ENCODE peak calls at places on chromosomes 3 and 15, in five cellular contexts. L, B, R, Z and I are unnamed samples.

GRCh38 chr3:194051554-194052175 is 84.3 kb upstream of the HES1 start:
- DNase-seq in L (no peak), B (no peak), R (no peak), Z (no peak), I (no peak)

GRCh38 chr15:42672444-42672843 is 64.5 kb downstream of the CDAN1 start:
- DNase-seq in L (no peak), B (no peak), R (no peak), Z (no peak), I (no peak)

GRCh38 chr3:141255864-141256263 is 24.2 kb downstream of the PXYLP1 start:
- DNase-seq in L (peak; percentile 42), B (no peak), R (no peak), Z (no peak), I (no peak)

GRCh38 chr3:141740349-141740748 is 2.3 kb downstream of the RNF7 start:
- DNase-seq in L (no peak), B (no peak), R (no peak), Z (no peak), I (no peak)

GRCh38 chr15:66256692-66257091 is 3.1 kb upstream of the MEGF11 start:
- DNase-seq in L (no peak), B (no peak), R (no peak), Z (no peak), I (no peak)

GRCh38 chr3:137616019-137616418 is 148.1 kb upstream of the SOX14 start:
- DNase-seq in L (no peak), B (no peak), R (no peak), Z (no peak), I (no peak)

GRCh38 chr15:40398413-40398873 is 7.2 kb upstream of the IVD start:
- DNase-seq in L (no peak), B (no peak), R (no peak), Z (no peak), I (no peak)

GRCh38 chr3:19888428-19889152 is 45.4 kb downstream of the EFHB start:
- DNase-seq in L (no peak), B (no peak), R (no peak), Z (no peak), I (no peak)

GRCh38 chr3:126014252-126014651 is 45.3 kb downstream of the ROPN1B start:
- DNase-seq in L (no peak), B (no peak), R (no peak), Z (no peak), I (no peak)

GRCh38 chr3:29381595-29381994 is 100.7 kb downstream of the RBMS3 start:
- DNase-seq in L (no peak), B (no peak), R (no peak), Z (no peak), I (no peak)

GRCh38 chr3:65836047-65836446 is 202.7 kb downstream of the MAGI1 start:
- DNase-seq in L (no peak), B (no peak), R (no peak), Z (no peak), I (no peak)

GRCh38 chr15:90929709-90930019 is 2.7 kb downstream of the HDDC3 start:
- DNase-seq in L (no peak), B (no peak), R (no peak), Z (no peak), I (no peak)

GRCh38 chr3:63911395-63911900 is 735 bp downstream of the SCAANT1 start:
- DNase-seq in L (no peak), B (no peak), R (no peak), Z (no peak), I (no peak)

GRCh38 chr3:120160050-120160449 is 65.8 kb upstream of the GSK3B start:
- DNase-seq in L (peak; percentile 61), B (no peak), R (peak; percentile 73), Z (peak; percentile 94), I (peak; percentile 45)

GRCh38 chr15:68149059-68149458 is 56.1 kb downstream of the CALML4 start:
- DNase-seq in L (no peak), B (no peak), R (no peak), Z (no peak), I (no peak)

GRCh38 chr15:99438222-99438592 is 127.6 kb upstream of the MEF2A start:
- DNase-seq in L (no peak), B (no peak), R (no peak), Z (no peak), I (no peak)

GRCh38 chr3:101020616-101021015 is 27.4 kb upstream of the ABI3BP start:
- DNase-seq in L (no peak), B (no peak), R (no peak), Z (no peak), I (no peak)

GRCh38 chr15:31974855-31975421 is 55.4 kb upstream of the CHRNA7 start:
- DNase-seq in L (peak; percentile 34), B (no peak), R (no peak), Z (no peak), I (peak; percentile 68)

GRCh38 chr3:100880845-100881244 is 112.4 kb downstream of the ABI3BP start:
- DNase-seq in L (no peak), B (no peak), R (no peak), Z (no peak), I (no peak)

GRCh38 chr3:42698216-42698910 is 4.2 kb downstream of the HHATL start:
- DNase-seq in L (no peak), B (no peak), R (peak; percentile 15), Z (no peak), I (no peak)

GRCh38 chr15:78130012-78130353 is 1.3 kb downstream of the CIB2 start:
- DNase-seq in L (no peak), B (no peak), R (no peak), Z (no peak), I (no peak)

GRCh38 chr15:83275412-83275811 is 9.1 kb downstream of the BNC1 start:
- DNase-seq in L (no peak), B (no peak), R (no peak), Z (no peak), I (no peak)

GRCh38 chr15:47548189-47548588 is 169.1 kb upstream of the SEMA6D start:
- DNase-seq in L (no peak), B (no peak), R (no peak), Z (no peak), I (peak; percentile 57)

GRCh38 chr15:69478259-69478687 is 25.7 kb downstream of the RPLP1 start:
- DNase-seq in L (peak; percentile 54), B (no peak), R (peak; percentile 68), Z (no peak), I (peak; percentile 45)

GRCh38 chr3:195761503-195762248 is 40.9 kb downstream of the MUC20 start:
- DNase-seq in L (no peak), B (peak; percentile 43), R (no peak), Z (no peak), I (no peak)

GRCh38 chr3:120214161-120214560 is 70.9 kb downstream of the GPR156 start:
- DNase-seq in L (no peak), B (no peak), R (no peak), Z (no peak), I (no peak)

GRCh38 chr3:123147754-123148535 is 53.8 kb upstream of the SEC22A start:
- DNase-seq in L (no peak), B (no peak), R (no peak), Z (no peak), I (no peak)

GRCh38 chr3:50567386-50568182 is at the start of gene C3orf18:
- DNase-seq in L (peak; percentile 90), B (peak; percentile 97), R (peak; percentile 95), Z (peak; percentile 69), I (peak; percentile 95)

GRCh38 chr3:60269377-60269776 is 981.9 kb downstream of the FHIT start:
- DNase-seq in L (no peak), B (no peak), R (no peak), Z (no peak), I (no peak)

GRCh38 chr3:80526153-80526552 is 758.4 kb upstream of the ROBO1 start:
- DNase-seq in L (no peak), B (no peak), R (no peak), Z (no peak), I (no peak)

GRCh38 chr3:4493931-4494806 is 1.0 kb downstream of the ITPR1 start:
- DNase-seq in L (no peak), B (no peak), R (no peak), Z (no peak), I (peak; percentile 38)

GRCh38 chr3:24018784-24019570 is 73.9 kb downstream of the NR1D2 start:
- DNase-seq in L (no peak), B (no peak), R (no peak), Z (no peak), I (peak; percentile 87)

GRCh38 chr15:45665261-45665660 is 30.4 kb downstream of the SQOR start:
- DNase-seq in L (no peak), B (no peak), R (no peak), Z (no peak), I (no peak)

GRCh38 chr3:152039887-152040286 is 166.4 kb downstream of the SUCNR1 start:
- DNase-seq in L (no peak), B (no peak), R (no peak), Z (no peak), I (no peak)

GRCh38 chr3:152040319-152040718 is 166.9 kb downstream of the SUCNR1 start:
- DNase-seq in L (no peak), B (no peak), R (no peak), Z (no peak), I (no peak)

GRCh38 chr3:152038491-152038890 is 165.0 kb downstream of the SUCNR1 start:
- DNase-seq in L (no peak), B (no peak), R (no peak), Z (no peak), I (no peak)

GRCh38 chr3:152037304-152037703 is 163.9 kb downstream of the SUCNR1 start:
- DNase-seq in L (no peak), B (no peak), R (no peak), Z (no peak), I (no peak)

GRCh38 chr3:152037953-152038352 is 164.5 kb downstream of the SUCNR1 start:
- DNase-seq in L (no peak), B (no peak), R (no peak), Z (no peak), I (no peak)
- H3K9me3 ChIP-seq in L (no peaks in the 10 kb centered on the region), B (peaks cover 26% of the 10 kb centered on the region), R (peaks cover 15% of the 10 kb centered on the region), Z (no peaks in the 10 kb centered on the region), I (no peaks in the 10 kb centered on the region)

GRCh38 chr15:27587810-27588209 is 511.3 kb downstream of the OCA2 start:
- DNase-seq in L (peak; percentile 34), B (no peak), R (no peak), Z (no peak), I (peak; percentile 7)

GRCh38 chr15:27579738-27580137 is 519.4 kb downstream of the OCA2 start:
- DNase-seq in L (no peak), B (no peak), R (no peak), Z (no peak), I (no peak)

GRCh38 chr15:27582741-27583400 is 516.2 kb downstream of the OCA2 start:
- DNase-seq in L (no peak), B (no peak), R (no peak), Z (no peak), I (no peak)
- H3K9me3 ChIP-seq in L (no peaks in the 10 kb centered on the region), B (peaks cover 61% of the 10 kb centered on the region), R (no peaks in the 10 kb centered on the region), Z (peaks cover 3% of the 10 kb centered on the region), I (no peaks in the 10 kb centered on the region)

GRCh38 chr3:69690-70089 is 126.9 kb upstream of the CHL1 start:
- DNase-seq in L (no peak), B (no peak), R (no peak), Z (no peak), I (no peak)
- H3K9me3 ChIP-seq in L (no peaks in the 10 kb centered on the region), B (no peaks in the 10 kb centered on the region), R (no peaks in the 10 kb centered on the region), Z (no peaks in the 10 kb centered on the region), I (no peaks in the 10 kb centered on the region)

DNA sequence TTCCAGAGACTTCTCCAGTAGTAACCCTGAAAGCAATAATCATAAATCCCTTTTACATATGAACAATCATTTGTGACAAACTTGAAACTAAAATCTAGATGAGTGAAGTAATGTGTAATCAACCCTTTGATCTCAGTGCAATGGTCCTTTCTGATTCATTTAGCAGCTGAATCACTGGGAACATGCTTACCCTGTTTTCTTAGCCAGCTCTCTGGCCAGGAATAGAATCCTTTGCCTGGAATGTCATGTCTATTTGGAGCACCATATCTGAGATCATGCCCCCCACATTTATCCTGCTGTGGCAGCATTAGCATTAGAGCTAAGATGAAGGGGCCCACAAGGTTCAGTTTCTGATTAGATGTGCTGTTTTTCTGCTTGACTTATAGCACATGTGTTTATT is 309.8 kb downstream of the OXSM start:
- DNase-seq in L (no peak), B (no peak), R (no peak), Z (no peak), I (no peak)
- H3K9me3 ChIP-seq in L (no peaks in the 10 kb centered on the region), B (peaks cover 57% of the 10 kb centered on the region), R (peaks cover 16% of the 10 kb centered on the region), Z (peaks cover 8% of the 10 kb centered on the region), I (no peaks in the 10 kb centered on the region)